ENCODE peak calls at places on chromosomes 12 and 14, in ten cellular contexts. Q is prostate gland, R is A549, X is lower leg skin, K is H54, N is heart left ventricle, M is tibial nerve, W is HepG2, C is stomach, S is suprapubic skin. J is an unnamed sample.

GRCh38 chr12:85714425-85714824 is 121.8 kb downstream of the RASSF9 start:
- DNase-seq in Q (no peak), C (no peak), N (no peak), X (no peak), R (no peak), K (no peak), S (no peak), W (no peak), M (no peak), J (no peak)

GRCh38 chr12:98084950-98085349 is 430.4 kb upstream of the TMPO start:
- DNase-seq in M (no peak), S (no peak), R (no peak), W (no peak), X (no peak), Q (no peak), K (no peak), C (no peak), N (no peak), J (no peak)

GRCh38 chr14:76975865-76976622 is 52.5 kb downstream of the IRF2BPL start:
- DNase-seq in Q (no peak), X (no peak), C (no peak), W (no peak), R (no peak), N (no peak), S (no peak), K (no peak), M (no peak), J (no peak)

GRCh38 chr12:21694660-21695059 is 37.0 kb upstream of the LDHB start:
- DNase-seq in X (no peak), C (no peak), W (no peak), M (no peak), R (no peak), K (no peak), N (no peak), S (no peak), Q (no peak), J (no peak)

GRCh38 chr12:537772-538171 is 78.0 kb downstream of the B4GALNT3 start:
- DNase-seq in W (no peak), Q (peak; percentile 66), X (peak; percentile 66), N (no peak), C (peak; percentile 70), S (no peak), K (no peak), R (no peak), M (no peak), J (no peak)

GRCh38 chr14:72679106-72679505 is 214.8 kb downstream of the DPF3 start:
- DNase-seq in W (no peak), S (no peak), K (no peak), C (no peak), Q (no peak), N (peak; percentile 74), R (no peak), X (no peak), M (no peak), J (no peak)

GRCh38 chr14:57982161-57982560 is 116.3 kb upstream of the SLC35F4 start:
- DNase-seq in K (no peak), X (no peak), M (no peak), C (no peak), N (no peak), W (no peak), Q (no peak), S (no peak), R (no peak), J (no peak)

GRCh38 chr14:78764240-78764639 is 594.1 kb downstream of the NRXN3 start:
- DNase-seq in Q (no peak), C (no peak), M (no peak), N (no peak), S (no peak), R (no peak), W (no peak), X (no peak), K (no peak), J (no peak)

GRCh38 chr14:67187210-67187609 is 2.0 kb upstream of the GARIN2 start:
- DNase-seq in W (peak; percentile 38), X (no peak), Q (no peak), K (peak; percentile 40), R (peak; percentile 68), C (no peak), S (no peak), M (no peak), N (no peak), J (no peak)

GRCh38 chr14:90381011-90381790 is 15.6 kb upstream of the CALM1 start:
- DNase-seq in Q (peak; percentile 38), M (no peak), C (peak; percentile 34), S (no peak), N (peak; percentile 64), W (peak; percentile 24), R (no peak), X (peak; percentile 52), K (no peak), J (no peak)

GRCh38 chr12:54364413-54364812 is at the start of gene GPR84:
- DNase-seq in Q (no peak), X (no peak), N (no peak), W (no peak), C (no peak), M (no peak), S (no peak), R (no peak), K (no peak), J (no peak)

GRCh38 chr12:21183721-21184275 is 52.8 kb downstream of the SLCO1B1 start:
- DNase-seq in Q (no peak), S (no peak), X (no peak), R (no peak), C (no peak), W (no peak), M (no peak), K (no peak), N (no peak), J (no peak)

GRCh38 chr12:29599397-29599796 is 101.9 kb upstream of the OVCH1 start:
- DNase-seq in W (no peak), X (no peak), C (no peak), S (no peak), K (no peak), N (peak; percentile 48), R (no peak), M (no peak), Q (no peak), J (no peak)

GRCh38 chr12:132310181-132311040 is 19.0 kb downstream of the GALNT9 start:
- DNase-seq in X (no peak), Q (no peak), S (no peak), N (no peak), R (no peak), K (no peak), C (no peak), M (no peak), W (no peak), J (no peak)

GRCh38 chr14:92659765-92660561 is 88.5 kb downstream of the LGMN start:
- DNase-seq in S (peak; percentile 77), N (peak; percentile 74), X (peak; percentile 83), R (no peak), W (no peak), C (no peak), M (no peak), K (no peak), Q (peak; percentile 43), J (no peak)

GRCh38 chr12:26987634-26988424 is 26.4 kb downstream of the TM7SF3 start:
- DNase-seq in N (no peak), X (no peak), S (no peak), W (no peak), R (no peak), M (no peak), K (no peak), Q (no peak), C (no peak), J (no peak)

GRCh38 chr12:95303476-95303875 is 85.9 kb downstream of the VEZT start:
- DNase-seq in R (no peak), W (no peak), X (no peak), K (no peak), Q (no peak), N (no peak), S (no peak), C (no peak), M (no peak), J (no peak)

GRCh38 chr14:65287264-65288131 is 125.0 kb upstream of the FUT8 start:
- DNase-seq in K (no peak), X (no peak), Q (no peak), W (no peak), C (no peak), M (no peak), R (no peak), S (no peak), N (no peak), J (peak; percentile 53)

GRCh38 chr14:28398501-28398900 is 368.1 kb upstream of the FOXG1 start:
- DNase-seq in W (no peak), S (no peak), M (no peak), X (no peak), N (no peak), C (no peak), Q (no peak), R (no peak), K (no peak), J (no peak)

DNA sequence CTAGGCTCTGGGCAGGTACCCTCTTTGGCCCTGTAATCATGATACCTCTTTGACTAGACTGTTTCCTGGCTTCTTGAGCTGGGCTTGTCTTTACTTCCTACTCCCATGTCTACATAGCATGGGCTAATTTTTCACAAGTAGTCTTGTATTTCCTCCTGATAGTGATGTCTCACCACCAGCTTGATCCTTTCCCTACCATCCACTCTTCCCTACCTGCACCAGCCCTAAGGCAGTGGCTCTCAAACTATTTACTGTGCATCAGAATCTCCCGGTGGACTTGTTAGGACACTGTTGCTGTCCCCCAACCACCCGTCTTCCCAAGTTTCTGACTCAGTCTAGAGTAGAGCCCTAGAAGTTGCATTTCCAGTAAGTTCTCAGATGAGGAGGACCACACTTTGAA is 162.7 kb upstream of the AMIGO2 start:
- DNase-seq in X (no peak), S (no peak), C (no peak), W (no peak), R (no peak), Q (no peak), N (no peak), K (no peak), M (no peak), J (no peak)
- TF ChIP-seq POLR2A in X (no peak), S (no peak), C (no peak), W (no peak), R (no peak), Q (no peak), N (no peak), K (no peak), M (no peak), J (no peak)

GRCh38 chr12:6965026-6965661 is 5.3 kb downstream of the PHB2 start:
- DNase-seq in K (no peak), C (peak; percentile 91), W (peak; percentile 72), R (peak; percentile 93), Q (peak; percentile 94), X (peak; percentile 85), N (peak; percentile 89), M (no peak), S (peak; percentile 91), J (peak; percentile 82)
- TF ChIP-seq POLR2A in K (no peak), C (peak; percentile 14), W (peak; percentile 4), R (no peak), Q (peak; percentile 38), X (no peak), N (no peak), M (no peak), S (no peak), J (peak; percentile 24)

GRCh38 chr12:79677667-79678066 is 13.1 kb downstream of the PAWR start:
- DNase-seq in W (no peak), M (no peak), X (no peak), K (no peak), C (no peak), S (no peak), Q (no peak), N (no peak), R (no peak), J (no peak)
- TF ChIP-seq POLR2A in W (no peak), M (no peak), X (no peak), K (no peak), C (no peak), S (no peak), Q (no peak), N (no peak), R (no peak), J (no peak)

GRCh38 chr14:88554458-88555286 is at the start of gene PTPN21:
- DNase-seq in S (peak; percentile 74), C (peak; percentile 76), M (peak; percentile 57), W (peak; percentile 43), R (peak; percentile 79), K (peak; percentile 46), N (peak; percentile 86), Q (peak; percentile 70), X (peak; percentile 52), J (peak; percentile 42)
- TF ChIP-seq POLR2A in S (peak; percentile 40), C (peak; percentile 26), M (peak; percentile 81), W (peak; percentile 27), R (peak; percentile 36), K (peak; percentile 42), N (no peak), Q (peak; percentile 30), X (no peak), J (no peak)